ENCODE peak calls at places on chromosomes 5 and 9, in nine cellular contexts. One of them, this sample, is unnamed.

GRCh38 chr9:108271646-108272349 is 584.0 kb downstream of the ACTL7B start:
- DNase-seq in WTC11: no peak
- DNase-seq in PC-9: peak; percentile 60
- DNase-seq in CD4-positive, alpha-beta T cell: no peak
- DNase-seq in stimulated activated CD4-positive, alpha-beta T cell treated with anti-CD3 and anti-CD28 coated beads, Interleukin-1b, Interleukin-23, amount 100 ng/mL, for 4 hours: no peak
- DNase-seq in SW480: peak; percentile 89
- DNase-seq in fibroblast of lung: peak; percentile 75
- DNase-seq in C1 segment of cervical spinal cord: no peak
- DNase-seq in KG1: no peak
- DNase-seq in this sample: no peak

GRCh38 chr9:96085536-96086143 is 210.1 kb downstream of the ERCC6L2 start:
- DNase-seq in WTC11: no peak
- DNase-seq in PC-9: no peak
- DNase-seq in CD4-positive, alpha-beta T cell: no peak
- DNase-seq in stimulated activated CD4-positive, alpha-beta T cell treated with anti-CD3 and anti-CD28 coated beads, Interleukin-1b, Interleukin-23, amount 100 ng/mL, for 4 hours: no peak
- DNase-seq in SW480: no peak
- DNase-seq in fibroblast of lung: no peak
- DNase-seq in C1 segment of cervical spinal cord: no peak
- DNase-seq in KG1: no peak
- DNase-seq in this sample: no peak

GRCh38 chr5:128784726-128785125 is 180.6 kb upstream of the SLC27A6 start:
- DNase-seq in WTC11: no peak
- DNase-seq in PC-9: no peak
- DNase-seq in CD4-positive, alpha-beta T cell: no peak
- DNase-seq in stimulated activated CD4-positive, alpha-beta T cell treated with anti-CD3 and anti-CD28 coated beads, Interleukin-1b, Interleukin-23, amount 100 ng/mL, for 4 hours: no peak
- DNase-seq in SW480: no peak
- DNase-seq in fibroblast of lung: no peak
- DNase-seq in C1 segment of cervical spinal cord: no peak
- DNase-seq in KG1: no peak
- DNase-seq in this sample: no peak

GRCh38 chr5:40909233-40909632 is at the start of gene C7:
- DNase-seq in WTC11: no peak
- DNase-seq in PC-9: no peak
- DNase-seq in CD4-positive, alpha-beta T cell: no peak
- DNase-seq in stimulated activated CD4-positive, alpha-beta T cell treated with anti-CD3 and anti-CD28 coated beads, Interleukin-1b, Interleukin-23, amount 100 ng/mL, for 4 hours: no peak
- DNase-seq in SW480: no peak
- DNase-seq in fibroblast of lung: no peak
- DNase-seq in C1 segment of cervical spinal cord: no peak
- DNase-seq in KG1: no peak
- DNase-seq in this sample: peak; percentile 9

GRCh38 chr5:143010335-143010734 is 240.2 kb downstream of the ARHGAP26 start:
- DNase-seq in WTC11: no peak
- DNase-seq in PC-9: no peak
- DNase-seq in CD4-positive, alpha-beta T cell: no peak
- DNase-seq in stimulated activated CD4-positive, alpha-beta T cell treated with anti-CD3 and anti-CD28 coated beads, Interleukin-1b, Interleukin-23, amount 100 ng/mL, for 4 hours: no peak
- DNase-seq in SW480: no peak
- DNase-seq in fibroblast of lung: peak; percentile 42
- DNase-seq in C1 segment of cervical spinal cord: no peak
- DNase-seq in KG1: no peak
- DNase-seq in this sample: no peak

GRCh38 chr5:104146652-104147051 is 584.1 kb upstream of the NUDT12 start:
- DNase-seq in WTC11: no peak
- DNase-seq in PC-9: no peak
- DNase-seq in CD4-positive, alpha-beta T cell: no peak
- DNase-seq in stimulated activated CD4-positive, alpha-beta T cell treated with anti-CD3 and anti-CD28 coated beads, Interleukin-1b, Interleukin-23, amount 100 ng/mL, for 4 hours: no peak
- DNase-seq in SW480: no peak
- DNase-seq in fibroblast of lung: peak; percentile 1
- DNase-seq in C1 segment of cervical spinal cord: no peak
- DNase-seq in KG1: no peak
- DNase-seq in this sample: no peak

GRCh38 chr5:72604111-72604792 is 97.0 kb upstream of the ZNF366 start:
- DNase-seq in WTC11: no peak
- DNase-seq in PC-9: no peak
- DNase-seq in CD4-positive, alpha-beta T cell: no peak
- DNase-seq in stimulated activated CD4-positive, alpha-beta T cell treated with anti-CD3 and anti-CD28 coated beads, Interleukin-1b, Interleukin-23, amount 100 ng/mL, for 4 hours: no peak
- DNase-seq in SW480: no peak
- DNase-seq in fibroblast of lung: no peak
- DNase-seq in C1 segment of cervical spinal cord: no peak
- DNase-seq in KG1: no peak
- DNase-seq in this sample: no peak

GRCh38 chr9:3441197-3441816 is 84.5 kb downstream of the RFX3 start:
- DNase-seq in WTC11: peak; percentile 43
- DNase-seq in PC-9: peak; percentile 18
- DNase-seq in CD4-positive, alpha-beta T cell: peak; percentile 33
- DNase-seq in stimulated activated CD4-positive, alpha-beta T cell treated with anti-CD3 and anti-CD28 coated beads, Interleukin-1b, Interleukin-23, amount 100 ng/mL, for 4 hours: peak; percentile 14
- DNase-seq in SW480: peak; percentile 47
- DNase-seq in fibroblast of lung: peak; percentile 58
- DNase-seq in C1 segment of cervical spinal cord: no peak
- DNase-seq in KG1: no peak
- DNase-seq in this sample: peak; percentile 9

GRCh38 chr9:76576344-76576743 is 117.4 kb downstream of the GCNT1 start:
- DNase-seq in WTC11: no peak
- DNase-seq in PC-9: no peak
- DNase-seq in CD4-positive, alpha-beta T cell: peak; percentile 24
- DNase-seq in stimulated activated CD4-positive, alpha-beta T cell treated with anti-CD3 and anti-CD28 coated beads, Interleukin-1b, Interleukin-23, amount 100 ng/mL, for 4 hours: peak; percentile 18
- DNase-seq in SW480: no peak
- DNase-seq in fibroblast of lung: peak; percentile 99
- DNase-seq in C1 segment of cervical spinal cord: no peak
- DNase-seq in KG1: peak; percentile 77
- DNase-seq in this sample: no peak

GRCh38 chr5:79242242-79243039 is 6.5 kb downstream of the JMY start:
- DNase-seq in WTC11: no peak
- DNase-seq in PC-9: no peak
- DNase-seq in CD4-positive, alpha-beta T cell: no peak
- DNase-seq in stimulated activated CD4-positive, alpha-beta T cell treated with anti-CD3 and anti-CD28 coated beads, Interleukin-1b, Interleukin-23, amount 100 ng/mL, for 4 hours: no peak
- DNase-seq in SW480: no peak
- DNase-seq in fibroblast of lung: no peak
- DNase-seq in C1 segment of cervical spinal cord: no peak
- DNase-seq in KG1: no peak
- DNase-seq in this sample: no peak